ENCODE peak calls at places on chromosomes 13 and 19, in four cellular contexts. One of them, this sample, is unnamed.

GRCh38 chr13:44237276-44237767 is 136.3 kb upstream of the SERP2 start:
- DNase-seq in neuronal stem cell: no peak
- DNase-seq in endothelial cell of umbilical vein: peak; percentile 97
- DNase-seq in stomach: no peak
- DNase-seq in this sample: no peak

GRCh38 chr13:110506859-110507566 is 54.5 kb downstream of the RAB20 start:
- DNase-seq in neuronal stem cell: no peak
- DNase-seq in endothelial cell of umbilical vein: peak; percentile 18
- DNase-seq in stomach: peak; percentile 94
- DNase-seq in this sample: no peak

GRCh38 chr19:7953060-7953459 is 9.6 kb upstream of the TIMM44 start:
- DNase-seq in neuronal stem cell: no peak
- DNase-seq in endothelial cell of umbilical vein: peak; percentile 27
- DNase-seq in stomach: no peak
- DNase-seq in this sample: no peak

GRCh38 chr19:40502647-40503046 is 35.8 kb downstream of the SPTBN4 start:
- DNase-seq in neuronal stem cell: no peak
- DNase-seq in endothelial cell of umbilical vein: no peak
- DNase-seq in stomach: peak; percentile 55
- DNase-seq in this sample: no peak

GRCh38 chr19:29467824-29468401 is 57.9 kb upstream of the VSTM2B start:
- DNase-seq in neuronal stem cell: peak; percentile 9
- DNase-seq in endothelial cell of umbilical vein: no peak
- DNase-seq in stomach: no peak
- DNase-seq in this sample: peak; percentile 15

GRCh38 chr13:97328222-97328790 is 105.7 kb upstream of the RAP2A start:
- DNase-seq in neuronal stem cell: peak; percentile 76
- DNase-seq in endothelial cell of umbilical vein: peak; percentile 71
- DNase-seq in stomach: no peak
- DNase-seq in this sample: no peak

GRCh38 chr13:63517376-63517775 is 2101.7 kb upstream of the PCDH20 start:
- DNase-seq in neuronal stem cell: no peak
- DNase-seq in endothelial cell of umbilical vein: no peak
- DNase-seq in stomach: no peak
- DNase-seq in this sample: no peak

GRCh38 chr13:30837227-30838159 is 68.6 kb upstream of the MEDAG start:
- DNase-seq in neuronal stem cell: no peak
- DNase-seq in endothelial cell of umbilical vein: no peak
- DNase-seq in stomach: no peak
- DNase-seq in this sample: no peak

GRCh38 chr13:26679945-26680516 is 80.6 kb downstream of the GPR12 start:
- DNase-seq in neuronal stem cell: no peak
- DNase-seq in endothelial cell of umbilical vein: no peak
- DNase-seq in stomach: no peak
- DNase-seq in this sample: no peak

GRCh38 chr13:73844986-73845385 is 289.2 kb downstream of the KLF12 start:
- DNase-seq in neuronal stem cell: no peak
- DNase-seq in endothelial cell of umbilical vein: no peak
- DNase-seq in stomach: no peak
- DNase-seq in this sample: no peak

GRCh38 chr13:113787694-113788093 is 28.7 kb downstream of the TMEM255B start:
- DNase-seq in neuronal stem cell: no peak
- DNase-seq in endothelial cell of umbilical vein: no peak
- DNase-seq in stomach: no peak
- DNase-seq in this sample: no peak

GRCh38 chr13:94323746-94324408 is 155.6 kb downstream of the DCT start:
- DNase-seq in neuronal stem cell: no peak
- DNase-seq in endothelial cell of umbilical vein: no peak
- DNase-seq in stomach: no peak
- DNase-seq in this sample: no peak

GRCh38 chr13:74573654-74574053 is 439.4 kb upstream of the KLF12 start:
- DNase-seq in neuronal stem cell: no peak
- DNase-seq in endothelial cell of umbilical vein: no peak
- DNase-seq in stomach: no peak
- DNase-seq in this sample: no peak

GRCh38 chr19:32800757-32801156 is 68.8 kb downstream of the SLC7A9 start:
- DNase-seq in neuronal stem cell: no peak
- DNase-seq in endothelial cell of umbilical vein: no peak
- DNase-seq in stomach: no peak
- DNase-seq in this sample: no peak

GRCh38 chr13:62625214-62625613 is 1209.6 kb upstream of the PCDH20 start:
- DNase-seq in neuronal stem cell: no peak
- DNase-seq in endothelial cell of umbilical vein: no peak
- DNase-seq in stomach: no peak
- DNase-seq in this sample: no peak

GRCh38 chr13:63433546-63434150 is 2018.0 kb upstream of the PCDH20 start:
- DNase-seq in neuronal stem cell: no peak
- DNase-seq in endothelial cell of umbilical vein: peak; percentile 84
- DNase-seq in stomach: no peak
- DNase-seq in this sample: no peak

GRCh38 chr13:23741879-23742510 is 147.2 kb downstream of the MIPEP start:
- DNase-seq in neuronal stem cell: peak; percentile 23
- DNase-seq in endothelial cell of umbilical vein: no peak
- DNase-seq in stomach: no peak
- DNase-seq in this sample: no peak

GRCh38 chr19:8558325-8558724 is 18.9 kb downstream of the MYO1F start:
- DNase-seq in neuronal stem cell: no peak
- DNase-seq in endothelial cell of umbilical vein: no peak
- DNase-seq in stomach: no peak
- DNase-seq in this sample: no peak

GRCh38 chr19:23790641-23791488 is 32.2 kb upstream of the ZNF681 start:
- DNase-seq in neuronal stem cell: no peak
- DNase-seq in endothelial cell of umbilical vein: no peak
- DNase-seq in stomach: no peak
- DNase-seq in this sample: no peak

GRCh38 chr19:53909471-53910169 is 542 bp downstream of the CACNG7 start:
- DNase-seq in neuronal stem cell: peak; percentile 35
- DNase-seq in endothelial cell of umbilical vein: no peak
- DNase-seq in stomach: no peak
- DNase-seq in this sample: no peak

GRCh38 chr13:98055623-98056022 is 87.3 kb upstream of the FARP1 start:
- DNase-seq in neuronal stem cell: no peak
- DNase-seq in endothelial cell of umbilical vein: no peak
- DNase-seq in stomach: no peak
- DNase-seq in this sample: no peak

GRCh38 chr19:5083547-5083965 is 114.6 kb downstream of the KDM4B start:
- DNase-seq in neuronal stem cell: no peak
- DNase-seq in endothelial cell of umbilical vein: no peak
- DNase-seq in stomach: no peak
- DNase-seq in this sample: peak; percentile 2

GRCh38 chr13:99864627-99864990 is 107.0 kb downstream of the ZIC5 start:
- DNase-seq in neuronal stem cell: no peak
- DNase-seq in endothelial cell of umbilical vein: no peak
- DNase-seq in stomach: no peak
- DNase-seq in this sample: no peak

GRCh38 chr19:8252922-8253589 is 43.9 kb downstream of the CERS4 start:
- DNase-seq in neuronal stem cell: peak; percentile 87
- DNase-seq in endothelial cell of umbilical vein: peak; percentile 69
- DNase-seq in stomach: peak; percentile 87
- DNase-seq in this sample: peak; percentile 48

GRCh38 chr13:73914119-73914518 is 220.1 kb downstream of the KLF12 start:
- DNase-seq in neuronal stem cell: no peak
- DNase-seq in endothelial cell of umbilical vein: no peak
- DNase-seq in stomach: no peak
- DNase-seq in this sample: no peak

GRCh38 chr19:29673451-29674371 is 8.4 kb downstream of the PLEKHF1 start:
- DNase-seq in neuronal stem cell: no peak
- DNase-seq in endothelial cell of umbilical vein: no peak
- DNase-seq in stomach: no peak
- DNase-seq in this sample: no peak

GRCh38 chr19:46391296-46392251 is 21.8 kb downstream of the CCDC8 start:
- DNase-seq in neuronal stem cell: no peak
- DNase-seq in endothelial cell of umbilical vein: no peak
- DNase-seq in stomach: no peak
- DNase-seq in this sample: no peak

GRCh38 chr19:46392837-46393236 is 20.5 kb downstream of the CCDC8 start:
- DNase-seq in neuronal stem cell: no peak
- DNase-seq in endothelial cell of umbilical vein: no peak
- DNase-seq in stomach: no peak
- DNase-seq in this sample: no peak

GRCh38 chr19:46390866-46391265 is 22.5 kb downstream of the CCDC8 start:
- DNase-seq in neuronal stem cell: no peak
- DNase-seq in endothelial cell of umbilical vein: no peak
- DNase-seq in stomach: no peak
- DNase-seq in this sample: no peak

GRCh38 chr19:46393456-46394397 is 19.6 kb downstream of the CCDC8 start:
- DNase-seq in neuronal stem cell: no peak
- DNase-seq in endothelial cell of umbilical vein: no peak
- DNase-seq in stomach: no peak
- DNase-seq in this sample: no peak

GRCh38 chr19:46392252-46392801 is 21.0 kb downstream of the CCDC8 start:
- DNase-seq in neuronal stem cell: no peak
- DNase-seq in endothelial cell of umbilical vein: no peak
- DNase-seq in stomach: no peak
- DNase-seq in this sample: no peak
- H3K27ac ChIP-seq in neuronal stem cell: no peak overlapping the region
- H3K27ac ChIP-seq in endothelial cell of umbilical vein: no peak overlapping the region
- H3K27ac ChIP-seq in stomach: no peak overlapping the region
- H3K27ac ChIP-seq in this sample: no peak overlapping the region

GRCh38 chr13:67518785-67519184 is 288.6 kb upstream of the PCDH9 start:
- DNase-seq in neuronal stem cell: peak; percentile 41
- DNase-seq in endothelial cell of umbilical vein: no peak
- DNase-seq in stomach: no peak
- DNase-seq in this sample: no peak
- H3K27ac ChIP-seq in neuronal stem cell: no peak overlapping the region
- H3K27ac ChIP-seq in endothelial cell of umbilical vein: no peak overlapping the region
- H3K27ac ChIP-seq in stomach: no peak overlapping the region
- H3K27ac ChIP-seq in this sample: no peak overlapping the region

GRCh38 chr19:1280588-1281269 is 4.9 kb upstream of the EFNA2 start:
- DNase-seq in neuronal stem cell: no peak
- DNase-seq in endothelial cell of umbilical vein: no peak
- DNase-seq in stomach: no peak
- DNase-seq in this sample: no peak
- H3K27ac ChIP-seq in neuronal stem cell: no peak overlapping the region
- H3K27ac ChIP-seq in endothelial cell of umbilical vein: no peak overlapping the region
- H3K27ac ChIP-seq in stomach: no peak overlapping the region
- H3K27ac ChIP-seq in this sample: no peak overlapping the region

GRCh38 chr19:45764487-45764886 is 4.6 kb downstream of the SIX5 start:
- DNase-seq in neuronal stem cell: no peak
- DNase-seq in endothelial cell of umbilical vein: no peak
- DNase-seq in stomach: no peak
- DNase-seq in this sample: no peak
- H3K27ac ChIP-seq in neuronal stem cell: peak overlapping the region; percentile 47
- H3K27ac ChIP-seq in endothelial cell of umbilical vein: no peak overlapping the region
- H3K27ac ChIP-seq in stomach: peak overlapping the region; percentile 97
- H3K27ac ChIP-seq in this sample: no peak overlapping the region

GRCh38 chr19:13732337-13732736 is 32.0 kb upstream of the MRI1 start:
- DNase-seq in neuronal stem cell: no peak
- DNase-seq in endothelial cell of umbilical vein: no peak
- DNase-seq in stomach: no peak
- DNase-seq in this sample: no peak
- H3K27ac ChIP-seq in neuronal stem cell: no peak overlapping the region
- H3K27ac ChIP-seq in endothelial cell of umbilical vein: peak overlapping the region; percentile 98
- H3K27ac ChIP-seq in stomach: no peak overlapping the region
- H3K27ac ChIP-seq in this sample: peak overlapping the region; percentile 90